ENCODE peak calls at places on chromosome 6, in eight cellular contexts. O, R, C, V, M, D, S and Y are unnamed samples.

GRCh38 chr6:120779441-120779840 is 554.8 kb downstream of the TBC1D32 start:
- DNase-seq in O (no peak), R (no peak), C (no peak), V (no peak), M (no peak), D (no peak), S (no peak), Y (no peak)

GRCh38 chr6:13908955-13909381 is 15.8 kb upstream of the RNF182 start:
- DNase-seq in O (no peak), R (peak; percentile 84), C (no peak), V (peak; percentile 9), M (no peak), D (peak; percentile 19), S (peak; percentile 63), Y (peak; percentile 79)

GRCh38 chr6:32610897-32611296 is 21.2 kb upstream of the HLA-DRB1 start:
- DNase-seq in O (no peak), R (no peak), C (no peak), V (no peak), M (no peak), D (no peak), S (no peak), Y (no peak)

GRCh38 chr6:79610301-79611009 is 20.7 kb upstream of the SH3BGRL2 start:
- DNase-seq in O (no peak), R (no peak), C (no peak), V (no peak), M (no peak), D (no peak), S (no peak), Y (no peak)

GRCh38 chr6:35590622-35591066 is 77.9 kb upstream of the TULP1 start:
- DNase-seq in O (peak; percentile 58), R (no peak), C (no peak), V (no peak), M (peak; percentile 87), D (no peak), S (no peak), Y (no peak)

GRCh38 chr6:35642471-35643161 is 46.1 kb downstream of the FKBP5 start:
- DNase-seq in O (no peak), R (no peak), C (no peak), V (no peak), M (no peak), D (no peak), S (no peak), Y (no peak)

GRCh38 chr6:11632795-11633511 is 95.4 kb downstream of the TMEM170B start:
- DNase-seq in O (no peak), R (no peak), C (no peak), V (no peak), M (no peak), D (no peak), S (no peak), Y (peak; percentile 28)

GRCh38 chr6:109483744-109484075 is 691 bp upstream of the ZBTB24 start:
- DNase-seq in O (no peak), R (no peak), C (no peak), V (no peak), M (no peak), D (no peak), S (no peak), Y (no peak)

GRCh38 chr6:132648356-132648755 is 10.6 kb downstream of the TAAR1 start:
- DNase-seq in O (no peak), R (peak; percentile 76), C (no peak), V (no peak), M (no peak), D (no peak), S (no peak), Y (no peak)

GRCh38 chr6:113412589-113413367 is 444.4 kb upstream of the MARCKS start:
- DNase-seq in O (no peak), R (no peak), C (no peak), V (no peak), M (no peak), D (no peak), S (no peak), Y (no peak)

GRCh38 chr6:81981812-81982211 is 229.3 kb upstream of the TENT5A start:
- DNase-seq in O (no peak), R (no peak), C (no peak), V (no peak), M (no peak), D (no peak), S (peak; percentile 53), Y (no peak)

GRCh38 chr6:139983555-139984276 is 609.3 kb upstream of the CITED2 start:
- DNase-seq in O (no peak), R (no peak), C (no peak), V (no peak), M (no peak), D (no peak), S (no peak), Y (peak; percentile 18)

GRCh38 chr6:24743265-24743943 is 24.4 kb upstream of the C6orf62 start:
- DNase-seq in O (no peak), R (no peak), C (no peak), V (no peak), M (no peak), D (peak; percentile 24), S (peak; percentile 71), Y (peak; percentile 9)

GRCh38 chr6:48757661-48758060 is 646.7 kb upstream of the PTCHD4 start:
- DNase-seq in O (no peak), R (no peak), C (no peak), V (no peak), M (no peak), D (no peak), S (no peak), Y (no peak)

GRCh38 chr6:157887892-157888291 is 64.8 kb downstream of the SNX9 start:
- DNase-seq in O (no peak), R (no peak), C (no peak), V (no peak), M (no peak), D (no peak), S (no peak), Y (no peak)

GRCh38 chr6:144678844-144679243 is 393.7 kb downstream of the UTRN start:
- DNase-seq in O (no peak), R (no peak), C (no peak), V (no peak), M (no peak), D (no peak), S (no peak), Y (peak; percentile 28)